ENCODE peak calls at places on chromosomes 4 and X, in six cellular contexts. T is right lobe of liver, L is cardiac muscle cell, F is breast epithelium, B is endodermal cell, A is lower lobe of right lung. V is an unnamed sample.
A peak's percentile ranks its signal among the peaks of the same experiment; 100 is the strongest.

GRCh38 chrX:302975-303374 is 15.6 kb downstream of the GTPBP6 start:
- DNase-seq in T (peak; percentile 16), L (no peak), F (no peak), B (no peak), A (peak; percentile 24), V (no peak)

GRCh38 chr4:179867300-179867878 is 2375.8 kb upstream of the TENM3 start:
- DNase-seq in T (peak; percentile 55), L (peak; percentile 80), F (no peak), B (peak; percentile 95), A (peak; percentile 46), V (no peak)

GRCh38 chrX:73577368-73577767 is 14.4 kb downstream of the CHIC1 start:
- DNase-seq in T (no peak), L (no peak), F (no peak), B (no peak), A (no peak), V (peak; percentile 59)

GRCh38 chrX:150409486-150409885 is 46.4 kb downstream of the MAMLD1 start:
- DNase-seq in T (no peak), L (peak; percentile 23), F (no peak), B (no peak), A (no peak), V (no peak)

GRCh38 chr4:17721496-17722360 is 59.7 kb downstream of the FAM184B start:
- DNase-seq in T (no peak), L (no peak), F (no peak), B (no peak), A (no peak), V (no peak)

GRCh38 chrX:136767104-136767941 is 13.4 kb downstream of the ARHGEF6 start:
- DNase-seq in T (peak; percentile 76), L (peak; percentile 61), F (peak; percentile 30), B (peak; percentile 84), A (peak; percentile 79), V (no peak)

GRCh38 chrX:101986571-101986970 is 54.7 kb upstream of the ZMAT1 start:
- DNase-seq in T (no peak), L (no peak), F (no peak), B (no peak), A (no peak), V (no peak)

GRCh38 chrX:107678957-107679740 is 50.8 kb downstream of the PRPS1 start:
- DNase-seq in T (no peak), L (no peak), F (peak; percentile 69), B (peak; percentile 40), A (peak; percentile 82), V (no peak)

GRCh38 chr4:12933760-12934221 is 550.3 kb downstream of the RAB28 start:
- DNase-seq in T (no peak), L (no peak), F (no peak), B (no peak), A (no peak), V (no peak)

GRCh38 chr4:168598191-168598590 is 101.3 kb downstream of the PALLD start:
- DNase-seq in T (no peak), L (peak; percentile 43), F (no peak), B (no peak), A (no peak), V (no peak)

GRCh38 chr4:120331486-120332281 is 265.0 kb upstream of the MAD2L1 start:
- DNase-seq in T (no peak), L (no peak), F (no peak), B (no peak), A (no peak), V (peak; percentile 11)

GRCh38 chrX:54184474-54184873 is 1.4 kb upstream of the FAM120C start:
- DNase-seq in T (no peak), L (no peak), F (no peak), B (no peak), A (no peak), V (no peak)

GRCh38 chrX:22088326-22088725 is 56.2 kb downstream of the PHEX start:
- DNase-seq in T (no peak), L (no peak), F (no peak), B (no peak), A (no peak), V (no peak)

DNA sequence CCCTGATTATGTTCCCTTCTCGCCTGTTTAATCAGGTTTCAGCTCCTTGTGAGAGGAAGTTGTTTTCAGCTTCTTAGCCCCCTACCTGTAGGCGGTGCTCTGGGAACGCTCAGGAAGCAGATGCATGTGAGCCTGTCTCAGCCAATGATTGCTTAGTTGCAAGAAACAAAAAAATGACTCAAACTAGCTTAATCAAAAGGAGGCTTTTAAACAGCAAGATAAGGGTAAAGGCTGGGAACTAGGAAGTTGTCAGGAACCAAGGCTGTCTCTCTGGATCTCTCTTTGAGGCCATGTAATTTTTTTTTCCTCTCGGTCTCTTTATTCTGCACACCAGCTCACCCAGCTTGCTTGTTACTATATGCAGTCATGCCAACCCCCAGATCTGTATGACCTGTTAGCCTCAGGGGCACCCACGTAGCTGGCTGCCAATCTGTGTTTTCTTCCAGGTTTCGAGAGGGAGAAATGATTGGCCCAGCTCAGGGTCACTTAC is 109.1 kb downstream of the PTTG2 start:
- DNase-seq in T (no peak), L (peak; percentile 49), F (no peak), B (peak; percentile 88), A (no peak), V (no peak)
- TF ChIP-seq CTCF in T (peak; percentile 72), L (peak; percentile 89), F (no peak), B (peak; percentile 78), A (peak; percentile 31), V (peak; percentile 67)

GRCh38 chrX:49106930-49107329 is 16.6 kb downstream of the GPKOW start:
- DNase-seq in T (no peak), L (peak; percentile 22), F (no peak), B (peak; percentile 59), A (no peak), V (no peak)
- TF ChIP-seq CTCF in T (peak; percentile 50), L (peak; percentile 50), F (no peak), B (peak; percentile 61), A (peak; percentile 38), V (peak; percentile 63)

DNA sequence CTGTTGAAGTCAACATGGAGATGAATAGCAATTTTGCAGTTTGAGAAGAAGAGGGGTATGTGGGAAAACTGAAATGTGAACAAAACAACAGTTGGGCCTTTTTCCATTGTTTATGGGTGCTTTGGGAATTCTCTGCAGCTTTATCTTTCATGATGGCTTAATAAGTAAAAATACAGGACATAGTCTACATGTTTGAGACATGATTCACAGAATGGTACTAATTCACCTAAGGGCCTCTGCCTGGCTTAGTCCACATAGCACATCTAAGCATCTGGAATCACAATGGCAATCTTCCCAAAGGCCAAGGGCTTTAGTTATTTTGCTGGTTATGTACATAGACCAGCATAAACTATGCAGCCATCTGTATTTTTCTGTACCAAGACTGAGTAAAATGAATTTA is 512.8 kb upstream of the FAT1 start:
- DNase-seq in T (no peak), L (no peak), F (no peak), B (no peak), A (no peak), V (peak; percentile 68)
- TF ChIP-seq CTCF in T (no peak), L (no peak), F (no peak), B (no peak), A (no peak), V (no peak)

DNA sequence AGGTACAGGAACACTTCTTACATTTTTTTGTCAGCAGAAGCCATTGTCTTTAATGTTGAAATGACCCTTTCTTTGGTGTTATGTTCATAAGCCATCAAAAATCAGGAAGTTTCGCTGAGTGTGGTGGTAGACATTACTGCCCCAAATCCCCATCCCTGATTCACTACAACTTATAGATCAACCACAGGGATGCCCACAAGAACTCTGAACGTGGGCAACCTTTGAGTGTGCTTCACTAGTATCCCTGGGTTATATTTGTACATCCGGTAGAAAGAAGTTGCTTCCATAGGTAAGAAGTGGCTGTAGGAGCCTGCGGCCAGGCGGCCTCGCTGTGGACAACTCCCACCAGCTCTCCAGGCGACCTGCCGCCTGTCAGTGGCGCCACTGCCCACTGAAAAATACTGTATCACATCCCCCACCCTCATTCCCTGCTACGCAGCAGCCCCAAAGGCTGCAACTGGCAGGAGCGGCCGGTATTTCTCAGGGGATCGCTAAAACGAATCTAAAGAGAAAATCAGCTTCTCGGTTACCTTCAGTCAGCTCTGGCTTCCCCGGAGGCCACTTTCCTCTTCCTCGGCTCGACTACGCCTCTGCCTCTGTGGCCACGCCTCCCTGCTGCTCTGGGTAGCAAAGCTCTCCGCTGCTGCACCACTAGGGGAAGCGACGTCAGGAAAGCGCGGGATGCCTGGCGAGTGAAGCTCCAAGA is 13.9 kb upstream of the ETDC start:
- DNase-seq in T (peak; percentile 65), L (peak; percentile 55), F (no peak), B (peak; percentile 85), A (peak; percentile 65), V (no peak)
- TF ChIP-seq CTCF in T (no peak), L (peak; percentile 43), F (no peak), B (peak; percentile 57), A (no peak), V (peak; percentile 35)

GRCh38 chr4:167020410-167020809 is 213.9 kb downstream of the SPOCK3 start:
- DNase-seq in T (no peak), L (peak; percentile 17), F (no peak), B (peak; percentile 71), A (no peak), V (no peak)
- TF ChIP-seq CTCF in T (peak; percentile 31), L (peak; percentile 45), F (no peak), B (peak; percentile 74), A (no peak), V (peak; percentile 45)

GRCh38 chr4:100429616-100430015 is 88.2 kb downstream of the EMCN start:
- DNase-seq in T (no peak), L (no peak), F (no peak), B (no peak), A (no peak), V (no peak)

GRCh38 chr4:100428051-100428450 is 89.8 kb downstream of the EMCN start:
- DNase-seq in T (no peak), L (no peak), F (no peak), B (no peak), A (no peak), V (peak; percentile 72)

GRCh38 chr4:100430441-100430840 is 87.4 kb downstream of the EMCN start:
- DNase-seq in T (no peak), L (no peak), F (no peak), B (no peak), A (no peak), V (no peak)

DNA sequence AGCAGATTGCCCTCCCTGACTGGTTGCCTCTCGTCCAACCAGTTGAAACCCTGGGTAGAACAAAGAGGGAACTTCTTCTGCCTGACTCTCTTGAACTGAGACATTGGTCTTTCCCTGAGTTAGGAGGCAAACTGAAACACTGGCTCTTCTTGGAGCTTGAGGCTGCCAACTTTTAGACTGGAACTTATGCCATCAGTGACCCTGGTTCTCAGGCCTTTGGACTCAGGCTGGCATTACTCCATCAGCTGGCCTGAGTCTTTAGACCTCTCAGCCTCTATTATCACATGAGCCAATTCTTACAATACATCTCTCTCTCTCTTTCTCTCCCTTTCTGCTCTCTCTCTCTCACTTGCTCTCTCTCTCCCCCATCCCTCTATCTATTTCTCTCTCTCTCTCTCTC is 86.4 kb downstream of the EMCN start:
- DNase-seq in T (no peak), L (no peak), F (no peak), B (no peak), A (no peak), V (no peak)
- TF ChIP-seq CTCF in T (no peak), L (no peak), F (no peak), B (no peak), A (no peak), V (no peak)

GRCh38 chr4:5249727-5250126 is 198.4 kb downstream of the STK32B start:
- DNase-seq in T (no peak), L (no peak), F (no peak), B (no peak), A (no peak), V (no peak)
- TF ChIP-seq CTCF in T (no peak), L (no peak), F (no peak), B (no peak), A (no peak), V (no peak)

V was measured in retinal pigment epithelial cell.